ENCODE peak calls at places on chromosomes 6 and 20, in six cellular contexts. F is endothelial cell of umbilical vein, X is HCT116, L is K562, Y is HepG2, P is GM23338. T is an unnamed sample.

GRCh38 chr6:33407132-33407718 is 3.6 kb upstream of the PHF1 start:
- DNase-seq in F (peak), X (no peak), L (peak), Y (peak), P (no peak), T (no peak)

GRCh38 chr20:25310268-25310920 is 62.5 kb downstream of the PYGB start:
- DNase-seq in F (peak), X (peak), L (peak), Y (peak), P (peak), T (no peak)

GRCh38 chr20:57473246-57474042 is 51.5 kb downstream of the CTCFL start:
- DNase-seq in F (no peak), X (no peak), L (no peak), Y (no peak), P (peak), T (no peak)

GRCh38 chr6:53765270-53765669 is 29.5 kb upstream of the LRRC1 start:
- DNase-seq in F (no peak), X (no peak), L (no peak), Y (no peak), P (no peak), T (no peak)

GRCh38 chr6:128097019-128097418 is 196.2 kb upstream of the THEMIS start:
- DNase-seq in F (no peak), X (no peak), L (no peak), Y (no peak), P (no peak), T (no peak)

GRCh38 chr6:14876778-14877613 is 368.9 kb upstream of the JARID2 start:
- DNase-seq in F (peak), X (no peak), L (no peak), Y (no peak), P (no peak), T (peak)

GRCh38 chr20:44916586-44916985 is 6.7 kb downstream of the PABPC1L start:
- DNase-seq in F (no peak), X (no peak), L (no peak), Y (no peak), P (peak), T (no peak)

GRCh38 chr6:163745566-163746400 is 331.3 kb downstream of the QKI start:
- DNase-seq in F (peak), X (no peak), L (peak), Y (peak), P (no peak), T (no peak)

GRCh38 chr6:40131675-40132074 is 197.4 kb upstream of the MOCS1 start:
- DNase-seq in F (no peak), X (no peak), L (no peak), Y (no peak), P (no peak), T (no peak)

GRCh38 chr20:32972181-32973076 is 31.8 kb downstream of the SUN5 start:
- DNase-seq in F (peak), X (no peak), L (no peak), Y (no peak), P (peak), T (no peak)

GRCh38 chr6:43532201-43532600 is 15.3 kb downstream of the POLR1C start:
- DNase-seq in F (no peak), X (no peak), L (no peak), Y (no peak), P (no peak), T (no peak)

GRCh38 chr6:88520020-88520338 is 353.8 kb upstream of the CNR1 start:
- DNase-seq in F (no peak), X (no peak), L (no peak), Y (no peak), P (no peak), T (no peak)

GRCh38 chr6:127738423-127738822 is 161.4 kb downstream of the C6orf58 start:
- DNase-seq in F (no peak), X (no peak), L (no peak), Y (peak), P (no peak), T (no peak)

GRCh38 chr6:9806195-9806594 is 608.7 kb downstream of the TFAP2A start:
- DNase-seq in F (no peak), X (no peak), L (no peak), Y (no peak), P (no peak), T (no peak)

GRCh38 chr20:48273843-48274242 is 488.6 kb upstream of the SULF2 start:
- DNase-seq in F (no peak), X (no peak), L (no peak), Y (no peak), P (no peak), T (no peak)

GRCh38 chr6:134936927-134937326 is 13.0 kb downstream of the ALDH8A1 start:
- DNase-seq in F (no peak), X (no peak), L (no peak), Y (no peak), P (no peak), T (no peak)

GRCh38 chr20:50305636-50306477 is 115.2 kb downstream of the CEBPB start:
- DNase-seq in F (no peak), X (no peak), L (no peak), Y (peak), P (no peak), T (no peak)

GRCh38 chr6:167330745-167331144 is 5.9 kb downstream of the TTLL2 start:
- DNase-seq in F (no peak), X (no peak), L (peak), Y (no peak), P (no peak), T (no peak)

GRCh38 chr6:154872605-154873004 is 122.5 kb upstream of the TIAM2 start:
- DNase-seq in F (no peak), X (no peak), L (no peak), Y (no peak), P (peak), T (no peak)

GRCh38 chr20:23303325-23304102 is 47.1 kb upstream of the NXT1 start:
- DNase-seq in F (no peak), X (no peak), L (no peak), Y (no peak), P (no peak), T (no peak)

GRCh38 chr6:37696841-37697735 is 595 bp downstream of the MDGA1 start:
- DNase-seq in F (peak), X (no peak), L (peak), Y (no peak), P (no peak), T (no peak)

GRCh38 chr6:75287424-75287823 is 2.8 kb upstream of the TMEM30A start:
- DNase-seq in F (no peak), X (no peak), L (no peak), Y (no peak), P (no peak), T (no peak)

GRCh38 chr20:36097751-36098151 is 56.8 kb upstream of the EPB41L1 start:
- DNase-seq in F (peak), X (no peak), L (no peak), Y (no peak), P (peak), T (no peak)

GRCh38 chr20:45768479-45768878 is 23.2 kb downstream of the WFDC3 start:
- DNase-seq in F (no peak), X (no peak), L (no peak), Y (no peak), P (no peak), T (no peak)

GRCh38 chr6:111307275-111307858 is 175.7 kb downstream of the REV3L start:
- DNase-seq in F (no peak), X (no peak), L (no peak), Y (no peak), P (no peak), T (no peak)

GRCh38 chr20:62489186-62489939 is 13.6 kb upstream of the GATA5 start:
- DNase-seq in F (no peak), X (no peak), L (peak), Y (no peak), P (no peak), T (no peak)

GRCh38 chr6:56259682-56260081 is 12.3 kb upstream of the COL21A1 start:
- DNase-seq in F (peak), X (no peak), L (no peak), Y (no peak), P (no peak), T (peak)

GRCh38 chr20:24762791-24763350 is 186.2 kb upstream of the CST7 start:
- DNase-seq in F (no peak), X (no peak), L (no peak), Y (no peak), P (no peak), T (no peak)

GRCh38 chr20:50189681-50190250 is 864 bp upstream of the CEBPB start:
- DNase-seq in F (no peak), X (no peak), L (peak), Y (peak), P (peak), T (no peak)

GRCh38 chr6:107215334-107215733 is 100.0 kb upstream of the BEND3 start:
- DNase-seq in F (no peak), X (no peak), L (no peak), Y (no peak), P (no peak), T (no peak)

GRCh38 chr20:13128173-13128572 is 92.9 kb upstream of the ISM1 start:
- DNase-seq in F (no peak), X (no peak), L (no peak), Y (no peak), P (no peak), T (no peak)

GRCh38 chr6:148538251-148539190 is 195.9 kb downstream of the SASH1 start:
- DNase-seq in F (no peak), X (no peak), L (no peak), Y (no peak), P (no peak), T (no peak)

GRCh38 chr6:26571592-26572296 is 25.0 kb upstream of the ABT1 start:
- DNase-seq in F (peak), X (peak), L (peak), Y (peak), P (peak), T (peak)

GRCh38 chr6:56799966-56800365 is 154.9 kb upstream of the BEND6 start:
- DNase-seq in F (no peak), X (no peak), L (no peak), Y (no peak), P (no peak), T (no peak)

GRCh38 chr20:20368414-20369352 is 779 bp downstream of the INSM1 start:
- DNase-seq in F (no peak), X (no peak), L (no peak), Y (no peak), P (peak), T (no peak)
- TF ChIP-seq EZH2 in F (peak), X (no peak), L (no peak), Y (no peak), P (peak), T (no peak)

DNA sequence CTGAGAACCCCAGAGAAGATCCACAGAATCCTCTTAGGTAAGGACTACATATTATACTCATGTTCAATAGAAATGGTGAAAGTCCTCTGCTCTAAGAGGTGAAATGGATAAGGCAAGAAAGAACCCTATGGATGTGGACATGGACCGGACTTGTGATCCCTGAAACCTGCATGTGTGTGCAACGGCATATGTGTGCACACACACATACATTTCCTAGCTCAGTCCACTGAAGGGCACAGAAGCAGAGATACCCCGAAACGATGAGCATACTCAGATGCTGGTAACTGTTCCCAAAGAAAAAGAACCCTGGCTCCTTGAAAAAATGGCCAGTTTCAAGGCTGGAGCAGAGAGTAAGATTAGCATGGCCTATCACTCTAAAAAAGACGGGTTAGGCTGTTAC is 22.6 kb downstream of the SNX5 start:
- DNase-seq in F (no peak), X (no peak), L (no peak), Y (no peak), P (no peak), T (no peak)
- TF ChIP-seq POLR2AphosphoS5 in F (no peak), X (no peak), L (no peak), Y (no peak), P (no peak), T (no peak)

GRCh38 chr6:3751730-3752537 is 421 bp upstream of the PXDC1 start:
- DNase-seq in F (peak), X (peak), L (peak), Y (peak), P (peak), T (no peak)

GRCh38 chr6:3751019-3751729 is at the start of gene PXDC1:
- DNase-seq in F (peak), X (no peak), L (no peak), Y (no peak), P (peak), T (no peak)

GRCh38 chr6:3749390-3749978 is 2.0 kb downstream of the PXDC1 start:
- DNase-seq in F (peak), X (no peak), L (peak), Y (no peak), P (peak), T (no peak)

GRCh38 chr6:3749991-3750323 is 1.6 kb downstream of the PXDC1 start:
- DNase-seq in F (peak), X (no peak), L (peak), Y (peak), P (no peak), T (no peak)

DNA sequence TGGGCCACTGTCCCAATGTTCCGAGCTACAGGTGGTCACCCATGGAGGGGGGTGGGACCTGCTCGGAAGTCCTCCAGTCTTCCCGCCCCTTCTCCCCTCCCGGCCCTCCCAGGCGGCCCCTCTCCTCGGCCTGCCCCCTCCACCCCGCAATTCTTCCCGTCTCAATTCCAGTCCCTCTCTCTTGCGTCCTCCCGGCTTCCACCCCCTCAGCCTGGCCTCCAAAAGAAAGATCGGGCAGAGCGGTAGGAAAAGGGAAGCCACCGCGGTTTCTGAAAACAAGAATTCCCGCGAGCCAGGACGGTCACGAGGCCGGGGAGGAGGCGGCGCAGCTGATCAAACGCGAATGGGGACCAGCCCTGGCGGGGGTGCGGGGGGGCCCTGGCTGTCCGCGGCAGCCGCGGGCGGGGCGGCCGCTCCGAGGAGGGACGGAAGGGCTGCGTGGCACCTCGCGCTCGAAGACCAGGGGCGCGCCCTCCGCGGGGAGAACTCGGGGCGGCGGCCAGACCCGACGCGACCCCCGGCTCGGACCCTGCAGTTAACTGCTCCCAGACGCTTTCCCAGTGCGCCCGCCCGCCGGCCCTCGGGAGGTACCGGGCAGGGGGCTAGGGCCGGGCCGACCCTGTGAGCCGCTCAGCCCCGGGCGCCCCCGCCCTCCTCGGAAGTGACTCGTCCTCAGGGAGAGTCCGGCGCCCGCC is 1.0 kb downstream of the PXDC1 start:
- DNase-seq in F (peak), X (no peak), L (peak), Y (peak), P (peak), T (no peak)
- TF ChIP-seq EZH2 in F (no peak), X (no peak), L (no peak), Y (no peak), P (peak), T (no peak)

DNA sequence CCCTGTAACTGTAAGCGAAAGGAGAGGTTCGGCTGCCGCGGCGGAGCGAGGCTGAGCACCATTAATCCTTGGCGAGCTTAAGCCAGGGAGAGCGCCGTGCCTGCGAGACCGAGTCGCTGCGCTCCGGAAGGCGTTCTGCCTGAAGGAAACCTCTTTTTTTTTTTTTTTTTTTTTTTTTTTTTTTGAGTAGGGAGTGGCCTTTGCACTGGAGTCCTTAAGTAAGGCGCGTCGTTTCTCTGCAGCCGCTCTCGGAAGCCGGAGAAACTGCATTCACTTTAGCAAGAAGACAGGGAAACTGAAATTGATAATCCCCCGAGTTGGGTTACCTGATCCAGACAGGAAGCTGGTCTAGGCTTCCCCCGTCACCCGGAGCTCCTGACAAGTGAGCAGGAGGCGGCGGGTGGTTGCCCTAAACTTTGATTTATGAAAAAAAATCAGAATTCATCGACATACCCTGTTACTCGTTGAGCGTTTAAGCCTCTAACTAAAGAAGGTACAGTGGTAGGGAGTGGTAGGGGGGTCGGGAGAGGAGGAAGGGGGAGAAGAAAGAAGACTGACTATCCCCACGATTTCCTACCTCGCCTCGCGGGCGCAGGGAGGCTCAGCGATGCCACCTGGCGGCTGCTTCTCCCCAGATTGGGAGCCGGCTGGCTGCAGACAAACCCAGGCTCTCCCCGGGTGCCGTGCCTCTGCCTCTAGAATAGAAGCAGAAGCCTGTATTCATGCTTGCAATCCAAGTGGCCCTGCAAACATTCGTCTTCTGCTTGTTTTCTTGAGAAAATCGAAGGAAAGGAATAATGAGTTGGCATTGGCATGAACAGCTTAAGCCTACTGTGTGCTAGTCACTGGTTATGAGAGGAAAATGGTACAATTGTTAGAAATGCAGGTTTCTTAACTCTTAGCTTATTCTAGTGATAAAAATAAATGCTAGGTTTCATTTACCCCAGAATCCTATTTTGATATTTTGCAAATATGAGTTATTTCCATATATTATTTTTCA is 4.4 kb upstream of the SOX4 start:
- DNase-seq in F (peak), X (peak), L (peak), Y (peak), P (peak), T (no peak)
- TF ChIP-seq POLR2AphosphoS5 in F (peak), X (no peak), L (no peak), Y (no peak), P (no peak), T (peak)

GRCh38 chr6:138106665-138107077 is 548 bp downstream of the PERP start:
- DNase-seq in F (no peak), X (no peak), L (no peak), Y (no peak), P (no peak), T (no peak)
- TF ChIP-seq EZH2 in F (no peak), X (no peak), L (no peak), Y (no peak), P (no peak), T (no peak)